ENCODE peak calls at places on chromosome 3, in seven cellular contexts. Q, L, Z, F, W, N and X are unnamed samples.

GRCh38 chr3:171806200-171807128 is 3.8 kb downstream of the PLD1 start:
- DNase-seq in L (peak; percentile 76), W (peak; percentile 93), Q (no peak), N (no peak), Z (peak; percentile 90), F (no peak), X (peak; percentile 80)

GRCh38 chr3:62036726-62037125 is 336.6 kb downstream of the FEZF2 start:
- DNase-seq in N (no peak), W (no peak), L (no peak), F (no peak), Q (no peak), Z (no peak), X (no peak)

GRCh38 chr3:179071161-179071568 is 444 bp downstream of the ZMAT3 start:
- DNase-seq in Q (no peak), N (peak; percentile 37), W (peak; percentile 36), L (no peak), F (no peak), Z (peak; percentile 62), X (no peak)

GRCh38 chr3:152834354-152835310 is at the start of gene P2RY1:
- DNase-seq in F (peak; percentile 57), Z (peak; percentile 68), Q (peak; percentile 87), L (no peak), N (peak; percentile 85), W (peak; percentile 32), X (no peak)

GRCh38 chr3:146513386-146514051 is 30.9 kb downstream of the PLSCR1 start:
- DNase-seq in Q (no peak), F (no peak), L (no peak), Z (no peak), N (no peak), W (no peak), X (no peak)

GRCh38 chr3:71658131-71658530 is 67.1 kb downstream of the EIF4E3 start:
- DNase-seq in Z (peak; percentile 45), L (no peak), N (peak; percentile 21), F (no peak), Q (no peak), W (no peak), X (no peak)

GRCh38 chr3:185363662-185364203 is 797 bp downstream of the MAP3K13 start:
- DNase-seq in Q (no peak), W (no peak), L (no peak), N (no peak), F (no peak), Z (no peak), X (no peak)

GRCh38 chr3:87361956-87362355 is 85.6 kb upstream of the POU1F1 start:
- DNase-seq in W (no peak), N (no peak), L (no peak), Q (no peak), Z (no peak), F (no peak), X (no peak)

GRCh38 chr3:51929420-51930003 is 12.2 kb downstream of the RRP9 start:
- DNase-seq in Q (no peak), W (peak; percentile 7), F (no peak), Z (peak; percentile 14), N (no peak), L (no peak), X (no peak)

GRCh38 chr3:40044487-40044886 is 235.1 kb downstream of the MYRIP start:
- DNase-seq in Z (peak; percentile 42), Q (no peak), L (no peak), W (peak; percentile 98), N (no peak), F (no peak), X (peak; percentile 93)

GRCh38 chr3:184227481-184227935 is 1.9 kb upstream of the VWA5B2 start:
- DNase-seq in F (no peak), Q (no peak), L (no peak), N (no peak), Z (peak; percentile 32), W (peak; percentile 19), X (no peak)

GRCh38 chr3:119579366-119580147 is at the start of gene ADPRH:
- DNase-seq in W (peak; percentile 54), L (no peak), Q (peak; percentile 94), Z (peak; percentile 72), F (no peak), N (peak; percentile 83), X (no peak)

GRCh38 chr3:128458746-128459450 is 7.8 kb downstream of the DNAJB8 start:
- DNase-seq in F (no peak), Q (no peak), W (no peak), L (no peak), Z (no peak), N (no peak), X (no peak)

GRCh38 chr3:122962149-122962548 is 65.4 kb downstream of the SEMA5B start:
- DNase-seq in N (no peak), L (no peak), Q (peak; percentile 27), F (no peak), Z (no peak), W (no peak), X (no peak)

GRCh38 chr3:126746395-126747177 is 42.5 kb downstream of the CHCHD6 start:
- DNase-seq in N (no peak), L (no peak), Z (peak; percentile 76), Q (no peak), F (no peak), W (peak; percentile 45), X (no peak)
- H3K4me3 ChIP-seq in N (no peak overlapping the region), L (no peak overlapping the region), Z (peak overlapping the region; percentile 25), Q (no peak overlapping the region), F (no peak overlapping the region), W (no peak overlapping the region), X (no peak overlapping the region)

GRCh38 chr3:20061331-20061730 is 21.1 kb downstream of the KAT2B start:
- DNase-seq in N (no peak), L (no peak), W (no peak), F (no peak), Z (no peak), Q (no peak), X (no peak)
- H3K4me3 ChIP-seq in N (no peak overlapping the region), L (no peak overlapping the region), W (no peak overlapping the region), F (no peak overlapping the region), Z (no peak overlapping the region), Q (peak overlapping the region; percentile 39), X (no peak overlapping the region)

DNA sequence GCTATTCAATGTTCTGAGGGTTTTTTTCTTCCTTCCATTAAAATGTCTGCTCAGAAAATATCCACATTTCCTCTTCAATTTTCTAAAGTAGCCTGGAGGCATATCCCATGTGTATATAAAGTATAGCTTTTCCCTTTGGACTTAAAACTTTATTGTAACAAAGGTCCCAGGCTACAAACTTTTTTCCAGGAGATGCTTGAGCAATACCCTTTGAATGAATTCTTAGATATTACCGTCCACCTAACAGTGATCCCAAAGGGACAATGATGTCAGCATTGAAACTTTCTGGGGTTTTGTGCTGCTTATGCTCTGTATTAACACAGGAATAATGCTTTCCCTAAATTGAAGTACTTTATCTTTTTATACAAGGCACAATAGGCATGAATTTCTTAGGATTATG is 525.2 kb downstream of the CADM2 start:
- DNase-seq in L (no peak), W (no peak), F (no peak), Q (no peak), N (no peak), Z (no peak), X (peak; percentile 4)
- H3K4me3 ChIP-seq in L (no peak overlapping the region), W (no peak overlapping the region), F (no peak overlapping the region), Q (no peak overlapping the region), N (no peak overlapping the region), Z (no peak overlapping the region), X (no peak overlapping the region)

GRCh38 chr3:164851905-164852304 is 226.4 kb downstream of the SI start:
- DNase-seq in N (no peak), W (no peak), L (no peak), Z (no peak), Q (no peak), F (no peak), X (no peak)

GRCh38 chr3:164851204-164851603 is 227.1 kb downstream of the SI start:
- DNase-seq in F (no peak), L (no peak), N (no peak), W (no peak), Q (no peak), Z (no peak), X (no peak)

GRCh38 chr3:164848922-164849321 is 229.4 kb downstream of the SI start:
- DNase-seq in L (no peak), N (no peak), F (no peak), Z (no peak), W (no peak), Q (no peak), X (no peak)

DNA sequence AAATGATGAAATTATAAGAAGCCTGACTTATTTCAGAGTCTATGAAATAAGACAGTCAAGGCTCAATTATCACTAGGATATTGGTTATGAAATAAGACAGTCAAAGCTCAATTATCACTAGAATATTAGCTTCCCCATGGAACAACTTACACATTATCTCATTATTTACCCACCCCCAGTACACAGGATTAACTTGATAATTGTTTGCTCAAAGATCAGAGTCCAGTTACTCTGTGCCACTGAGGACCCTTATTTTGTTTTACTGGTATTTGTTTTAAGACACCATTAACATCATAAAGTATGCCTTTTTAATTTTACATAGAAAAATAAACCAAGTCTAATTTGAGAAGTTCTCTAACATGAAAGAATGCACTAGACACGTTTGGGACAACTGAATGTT is 225.4 kb downstream of the SI start:
- DNase-seq in Z (no peak), W (no peak), Q (no peak), N (no peak), L (no peak), F (no peak), X (no peak)
- H3K4me3 ChIP-seq in Z (no peak overlapping the region), W (no peak overlapping the region), Q (no peak overlapping the region), N (no peak overlapping the region), L (no peak overlapping the region), F (no peak overlapping the region), X (no peak overlapping the region)

DNA sequence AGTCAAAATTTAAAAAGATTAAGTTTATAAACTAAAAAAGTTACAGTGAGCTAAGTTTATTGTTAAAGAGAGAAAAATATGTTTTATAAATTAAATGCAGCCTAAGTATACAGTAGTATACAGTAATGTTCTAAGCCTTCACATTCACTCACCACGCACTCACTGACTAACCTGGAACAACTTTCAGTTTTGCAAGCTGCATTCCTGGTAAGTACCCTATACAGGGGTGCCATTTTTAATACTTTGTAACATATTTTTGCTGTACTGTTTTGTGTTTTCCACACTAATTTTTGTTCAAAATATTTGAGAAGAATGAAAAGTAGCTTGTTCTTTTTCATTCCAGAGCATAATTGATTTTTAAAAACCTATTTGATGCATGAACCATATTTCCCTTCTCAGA is 524.9 kb downstream of the RBMS3 start:
- DNase-seq in F (no peak), L (no peak), W (peak; percentile 32), Q (no peak), N (no peak), Z (peak; percentile 35), X (no peak)
- H3K4me3 ChIP-seq in F (no peak overlapping the region), L (no peak overlapping the region), W (no peak overlapping the region), Q (no peak overlapping the region), N (no peak overlapping the region), Z (no peak overlapping the region), X (no peak overlapping the region)